ENCODE peak calls at places on chromosomes 2 and 18, in five cellular contexts. L, C, M, N and E are unnamed samples.
A peak's percentile ranks its signal among the peaks of the same experiment; 100 is the strongest.

GRCh38 chr2:232447638-232448472 is 8.1 kb upstream of the ALPI start:
- DNase-seq in L (peak; percentile 72), C (no peak), M (no peak), N (no peak), E (peak; percentile 20)

GRCh38 chr2:70937866-70938579 is 2.3 kb downstream of the ATP6V1B1 start:
- DNase-seq in L (peak; percentile 29), C (no peak), M (no peak), N (no peak), E (no peak)

GRCh38 chr2:69298862-69299261 is 88.2 kb downstream of the GFPT1 start:
- DNase-seq in L (no peak), C (no peak), M (no peak), N (no peak), E (no peak)

GRCh38 chr2:238114331-238114841 is 14.2 kb downstream of the ESPNL start:
- DNase-seq in L (no peak), C (no peak), M (no peak), N (no peak), E (no peak)

GRCh38 chr2:143431316-143431715 is 302.1 kb downstream of the ARHGAP15 start:
- DNase-seq in L (no peak), C (no peak), M (no peak), N (no peak), E (no peak)

GRCh38 chr18:8806105-8806797 is 100.9 kb downstream of the MTCL1 start:
- DNase-seq in L (no peak), C (no peak), M (no peak), N (no peak), E (no peak)

GRCh38 chr18:57802869-57803118 is 321 bp downstream of the ATP8B1 start:
- DNase-seq in L (no peak), C (no peak), M (no peak), N (no peak), E (peak; percentile 85)

GRCh38 chr2:205177505-205177904 is 504.8 kb upstream of the NRP2 start:
- DNase-seq in L (no peak), C (no peak), M (no peak), N (no peak), E (no peak)

GRCh38 chr2:16034151-16034974 is 94.0 kb downstream of the MYCN start:
- DNase-seq in L (peak; percentile 36), C (no peak), M (no peak), N (no peak), E (no peak)

GRCh38 chr2:137155351-137156104 is 390.2 kb downstream of the THSD7B start:
- DNase-seq in L (no peak), C (no peak), M (no peak), N (no peak), E (no peak)

GRCh38 chr2:237309011-237309410 is 105.0 kb downstream of the COL6A3 start:
- DNase-seq in L (no peak), C (no peak), M (no peak), N (no peak), E (no peak)

GRCh38 chr2:201347154-201347553 is 10.0 kb downstream of the FLACC1 start:
- DNase-seq in L (no peak), C (no peak), M (no peak), N (no peak), E (no peak)

GRCh38 chr18:34592961-34593382 is 117.1 kb upstream of the DTNA start:
- DNase-seq in L (peak; percentile 64), C (peak; percentile 68), M (no peak), N (no peak), E (no peak)

GRCh38 chr2:196849895-196850294 is 40.7 kb upstream of the C2orf66 start:
- DNase-seq in L (no peak), C (peak; percentile 32), M (no peak), N (no peak), E (peak; percentile 48)

GRCh38 chr2:217611626-217612127 is 391.1 kb downstream of the TNS1 start:
- DNase-seq in L (no peak), C (no peak), M (no peak), N (no peak), E (no peak)

GRCh38 chr2:186853871-186854435 is 5.0 kb upstream of the ZSWIM2 start:
- DNase-seq in L (no peak), C (no peak), M (no peak), N (no peak), E (no peak)

GRCh38 chr2:96773922-96774321 is 13.2 kb downstream of the CNNM4 start:
- DNase-seq in L (no peak), C (no peak), M (no peak), N (peak; percentile 15), E (no peak)

GRCh38 chr2:48346124-48346536 is 183.8 kb upstream of the STON1 start:
- DNase-seq in L (no peak), C (peak; percentile 67), M (no peak), N (no peak), E (no peak)

GRCh38 chr2:205696541-205697441 is 14.5 kb downstream of the NRP2 start:
- DNase-seq in L (peak; percentile 67), C (peak; percentile 66), M (no peak), N (no peak), E (no peak)

GRCh38 chr2:172288603-172289002 is 138.8 kb upstream of the ITGA6 start:
- DNase-seq in L (no peak), C (no peak), M (no peak), N (peak; percentile 40), E (no peak)

GRCh38 chr2:238260879-238261278 is 21.0 kb upstream of the HES6 start:
- DNase-seq in L (peak; percentile 60), C (no peak), M (no peak), N (no peak), E (no peak)

GRCh38 chr18:24791736-24792135 is 331.3 kb downstream of the HRH4 start:
- DNase-seq in L (peak; percentile 76), C (no peak), M (no peak), N (no peak), E (no peak)

GRCh38 chr2:85064927-85065630 is 68.1 kb upstream of the TCF7L1 start:
- DNase-seq in L (peak; percentile 68), C (no peak), M (peak; percentile 50), N (no peak), E (no peak)

GRCh38 chr2:110116033-110116710 is 550 bp upstream of the MALL start:
- DNase-seq in L (peak; percentile 49), C (no peak), M (no peak), N (no peak), E (peak; percentile 43)

GRCh38 chr2:8148260-8148880 is 533.5 kb upstream of the ID2 start:
- DNase-seq in L (no peak), C (no peak), M (no peak), N (no peak), E (no peak)

GRCh38 chr2:41720702-41721344 is 327.0 kb upstream of the PKDCC start:
- DNase-seq in L (no peak), C (no peak), M (no peak), N (no peak), E (no peak)

GRCh38 chr2:63408530-63408929 is 179.7 kb downstream of the WDPCP start:
- DNase-seq in L (no peak), C (no peak), M (no peak), N (no peak), E (no peak)

GRCh38 chr18:24214913-24215312 is 76.1 kb downstream of the CABYR start:
- DNase-seq in L (no peak), C (no peak), M (no peak), N (no peak), E (no peak)

GRCh38 chr18:41543815-41544214 is 411.2 kb upstream of the PIK3C3 start:
- DNase-seq in L (no peak), C (no peak), M (no peak), N (no peak), E (no peak)

GRCh38 chr2:71043531-71044407 is 24.7 kb upstream of the NAGK start:
- DNase-seq in L (no peak), C (no peak), M (no peak), N (no peak), E (no peak)